ENCODE peak calls at places on chromosomes 3 and 15, in four cellular contexts. V is HCT116, H is neural progenitor cell, O is body of pancreas. N is an unnamed sample.
A peak's percentile ranks its signal among the peaks of the same experiment; 100 is the strongest.

GRCh38 chr3:99720985-99721632 is 82.7 kb downstream of the COL8A1 start:
- DNase-seq in V (no peak), H (no peak), O (no peak), N (no peak)

GRCh38 chr3:100089802-100090668 is 24.3 kb downstream of the FILIP1L start:
- DNase-seq in V (peak; percentile 16), H (peak; percentile 23), O (no peak), N (peak; percentile 15)

GRCh38 chr3:46825450-46825849 is 37.8 kb downstream of the MYL3 start:
- DNase-seq in V (no peak), H (no peak), O (no peak), N (no peak)

GRCh38 chr3:107413264-107413663 is 36.0 kb downstream of the CCDC54 start:
- DNase-seq in V (no peak), H (no peak), O (no peak), N (no peak)

GRCh38 chr3:150232992-150233451 is 175.1 kb upstream of the TSC22D2 start:
- DNase-seq in V (no peak), H (no peak), O (no peak), N (no peak)

GRCh38 chr3:66795365-66795764 is 202.7 kb upstream of the KBTBD8 start:
- DNase-seq in V (no peak), H (no peak), O (no peak), N (no peak)

GRCh38 chr15:59247364-59247763 is 40.7 kb downstream of the LDHAL6B start:
- DNase-seq in V (no peak), H (peak; percentile 84), O (peak; percentile 52), N (peak; percentile 67)

GRCh38 chr3:170171563-170171962 is 10.0 kb downstream of the PHC3 start:
- DNase-seq in V (no peak), H (no peak), O (no peak), N (no peak)

GRCh38 chr15:99345832-99346462 is 94.7 kb downstream of the LRRC28 start:
- DNase-seq in V (no peak), H (no peak), O (no peak), N (no peak)

GRCh38 chr15:74642724-74643367 is 27.2 kb downstream of the CLK3 start:
- DNase-seq in V (no peak), H (no peak), O (no peak), N (peak; percentile 52)

GRCh38 chr3:138409171-138409570 is 25.2 kb upstream of the ESYT3 start:
- DNase-seq in V (no peak), H (no peak), O (no peak), N (peak; percentile 46)

GRCh38 chr3:42652611-42653302 is 740 bp upstream of the ZBTB47 start:
- DNase-seq in V (peak; percentile 69), H (no peak), O (peak; percentile 53), N (peak; percentile 50)

GRCh38 chr3:117874028-117874765 is 1160.4 kb downstream of the IGSF11 start:
- DNase-seq in V (no peak), H (peak; percentile 43), O (no peak), N (no peak)

GRCh38 chr3:121836069-121836468 is 1.1 kb downstream of the EAF2 start:
- DNase-seq in V (no peak), H (no peak), O (no peak), N (no peak)

GRCh38 chr3:144162042-144162441 is 190.4 kb downstream of the DIPK2A start:
- DNase-seq in V (no peak), H (no peak), O (no peak), N (no peak)

GRCh38 chr3:150094150-150094932 is 123.6 kb upstream of the PFN2 start:
- DNase-seq in V (peak; percentile 18), H (no peak), O (no peak), N (no peak)

GRCh38 chr15:84892786-84893307 is 8.4 kb downstream of the SLC28A1 start:
- DNase-seq in V (no peak), H (no peak), O (no peak), N (no peak)

GRCh38 chr3:128438488-128439072 is 28.1 kb downstream of the DNAJB8 start:
- DNase-seq in V (no peak), H (peak; percentile 48), O (no peak), N (peak; percentile 89)
- H3K27me3 ChIP-seq in V (no peaks in the 10 kb centered on the region), H (peaks cover 20% of the 10 kb centered on the region), O (no peaks in the 10 kb centered on the region), N (peaks cover 3% of the 10 kb centered on the region)

GRCh38 chr3:52730681-52731080 is 24.8 kb downstream of the SPCS1 start:
- DNase-seq in V (no peak), H (no peak), O (no peak), N (no peak)

GRCh38 chr3:52731590-52731989 is 25.7 kb downstream of the SPCS1 start:
- DNase-seq in V (no peak), H (no peak), O (no peak), N (no peak)

DNA sequence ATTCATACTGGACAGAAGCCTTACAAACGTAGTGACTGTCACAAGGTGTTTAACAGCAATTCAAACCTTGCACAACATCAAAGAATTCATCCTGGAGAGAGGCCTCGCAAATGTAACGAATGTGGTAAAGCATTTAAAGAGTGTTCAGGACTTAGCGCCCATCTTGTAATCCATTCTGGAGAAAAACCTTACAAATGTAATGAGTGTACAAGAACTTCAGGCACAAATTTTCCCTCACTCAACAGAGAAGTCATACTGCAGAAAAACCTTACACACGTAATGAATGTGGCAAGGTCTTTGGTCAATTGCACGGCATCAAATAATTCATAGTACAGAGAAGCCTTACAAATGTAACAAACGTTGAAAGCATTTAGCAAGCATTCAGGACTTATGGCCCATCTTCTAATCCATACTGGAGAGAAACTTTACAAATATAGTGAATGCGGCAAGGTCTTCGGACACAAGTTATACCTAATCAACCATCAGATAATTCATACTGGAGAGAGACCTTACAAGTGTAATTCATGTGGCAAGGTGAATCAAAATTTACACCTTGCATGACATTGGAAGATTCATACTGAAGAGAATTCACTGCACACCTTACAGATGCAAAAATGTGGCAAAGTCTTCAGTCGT is 27.5 kb downstream of the SPCS1 start:
- DNase-seq in V (no peak), H (no peak), O (no peak), N (no peak)
- H3K36me3 ChIP-seq in V (peaks cover 37% of the 10 kb centered on the region), H (peaks cover 22% of the 10 kb centered on the region), O (no peaks in the 10 kb centered on the region), N (peaks cover 9% of the 10 kb centered on the region)

DNA sequence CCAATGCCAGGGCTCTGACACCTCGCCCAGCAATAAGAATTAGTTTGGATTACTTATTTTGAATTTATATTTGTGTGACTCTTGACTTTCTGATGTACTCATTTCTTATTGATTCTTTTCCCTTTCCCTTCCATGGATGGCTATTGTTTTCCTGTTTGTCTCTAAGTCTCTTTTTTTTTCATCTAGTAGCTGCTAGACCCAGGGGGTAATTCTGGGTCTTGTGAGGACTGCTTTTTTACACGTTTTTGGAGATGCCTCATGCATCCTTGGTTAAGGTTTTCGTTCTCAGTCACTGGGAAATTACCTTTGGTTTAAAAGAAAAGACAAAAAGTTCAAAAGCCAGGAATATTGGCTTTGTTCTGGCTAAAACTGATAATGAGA is 70.2 kb upstream of the STRIT1 start:
- DNase-seq in V (no peak), H (peak; percentile 42), O (no peak), N (no peak)
- H3K4me3 ChIP-seq in V (no peak overlapping the region), H (peak overlapping the region; percentile 14), O (no peak overlapping the region), N (no peak overlapping the region)

GRCh38 chr3:4593014-4593413 is 99.9 kb downstream of the ITPR1 start:
- DNase-seq in V (no peak), H (no peak), O (no peak), N (no peak)
- H3K27me3 ChIP-seq in V (no peaks in the 10 kb centered on the region), H (no peaks in the 10 kb centered on the region), O (no peaks in the 10 kb centered on the region), N (no peaks in the 10 kb centered on the region)

GRCh38 chr3:183506674-183507290 is 48.7 kb downstream of the KLHL6 start:
- DNase-seq in V (no peak), H (no peak), O (no peak), N (no peak)
- H3K36me3 ChIP-seq in V (no peaks in the 10 kb centered on the region), H (no peaks in the 10 kb centered on the region), O (no peaks in the 10 kb centered on the region), N (no peaks in the 10 kb centered on the region)

GRCh38 chr15:46456431-46456830 is 821.6 kb downstream of the SQOR start:
- DNase-seq in V (no peak), H (no peak), O (no peak), N (no peak)
- H3K4me3 ChIP-seq in V (no peak overlapping the region), H (no peak overlapping the region), O (no peak overlapping the region), N (no peak overlapping the region)

GRCh38 chr15:89360294-89360971 is 25.8 kb upstream of the POLG start:
- DNase-seq in V (no peak), H (peak; percentile 81), O (no peak), N (peak; percentile 88)
- H3K27me3 ChIP-seq in V (peaks cover 8% of the 10 kb centered on the region), H (peaks cover 100% of the 10 kb centered on the region), O (peaks cover 36% of the 10 kb centered on the region), N (peaks cover 95% of the 10 kb centered on the region)

N was measured in H7.